ENCODE peak calls at places on chromosomes 1 and 21, in eight cellular contexts. H is Karpas-422, Z is keratinocyte, O is hepatocyte, N is neural progenitor cell, G is GM23248, U is mesenchymal stem cell, M is IMR-90. Y is an unnamed sample.

GRCh38 chr1:171389176-171389575 is 75.2 kb downstream of the FMO4 start:
- DNase-seq in G (peak; percentile 13), Z (no peak), M (peak; percentile 29), H (no peak), U (peak; percentile 88), N (no peak), O (no peak), Y (no peak)

GRCh38 chr1:25818569-25818968 is 1.2 kb upstream of the MTFR1L start:
- DNase-seq in O (no peak), Z (no peak), N (no peak), U (no peak), H (no peak), M (no peak), G (peak; percentile 29), Y (peak; percentile 38)

GRCh38 chr1:184191181-184191601 is 139.7 kb downstream of the TSEN15 start:
- DNase-seq in H (no peak), Z (no peak), U (peak; percentile 98), N (peak; percentile 10), O (peak; percentile 80), M (peak; percentile 96), G (peak; percentile 96), Y (peak; percentile 44)

GRCh38 chr21:44348861-44349260 is 4.6 kb upstream of the TRPM2 start:
- DNase-seq in U (no peak), H (no peak), Z (no peak), O (no peak), N (no peak), G (no peak), M (no peak), Y (no peak)

GRCh38 chr1:116382321-116382720 is 9.3 kb downstream of the ATP1A1 start:
- DNase-seq in U (peak; percentile 22), Z (no peak), O (no peak), G (no peak), M (peak; percentile 11), H (no peak), N (no peak), Y (no peak)

GRCh38 chr1:229874150-229874549 is 192.9 kb upstream of the GALNT2 start:
- DNase-seq in G (peak; percentile 45), N (no peak), O (no peak), U (peak; percentile 6), Z (no peak), H (no peak), M (peak; percentile 12), Y (no peak)

GRCh38 chr1:21902378-21903012 is 34.6 kb downstream of the HSPG2 start:
- DNase-seq in M (no peak), U (no peak), N (peak; percentile 40), H (no peak), G (peak; percentile 42), O (no peak), Z (no peak), Y (peak; percentile 73)

GRCh38 chr1:220824031-220824989 is 37.6 kb downstream of the MTARC1 start:
- DNase-seq in O (no peak), H (no peak), M (peak; percentile 27), Z (no peak), N (no peak), U (peak; percentile 32), G (no peak), Y (no peak)

GRCh38 chr1:227899820-227900449 is 47.8 kb downstream of the WNT9A start:
- DNase-seq in M (no peak), H (no peak), U (no peak), G (no peak), Z (no peak), N (no peak), O (no peak), Y (no peak)

GRCh38 chr1:63674238-63674864 is 81.1 kb downstream of the PGM1 start:
- DNase-seq in M (peak; percentile 93), G (peak; percentile 93), H (peak; percentile 53), U (peak; percentile 81), N (peak; percentile 81), O (peak; percentile 88), Z (no peak), Y (peak; percentile 94)

GRCh38 chr21:36321325-36322082 is 1.5 kb downstream of the MORC3 start:
- DNase-seq in U (peak; percentile 45), G (peak; percentile 54), H (peak; percentile 42), O (peak; percentile 13), Z (no peak), N (peak; percentile 68), M (peak; percentile 35), Y (peak; percentile 61)

GRCh38 chr1:108617724-108618056 is 43.2 kb downstream of the HENMT1 start:
- DNase-seq in O (no peak), M (no peak), G (no peak), Z (no peak), U (no peak), N (no peak), H (no peak), Y (no peak)

GRCh38 chr1:221284028-221284427 is 404.8 kb downstream of the HLX start:
- DNase-seq in N (no peak), U (peak; percentile 60), G (peak; percentile 49), M (peak; percentile 85), O (peak; percentile 32), Z (no peak), H (no peak), Y (peak; percentile 90)

GRCh38 chr21:31873275-31873695 is 465 bp downstream of the HUNK start:
- DNase-seq in N (peak; percentile 66), H (no peak), M (no peak), U (no peak), G (no peak), Z (no peak), O (peak; percentile 67), Y (peak; percentile 83)

GRCh38 chr1:11245904-11246726 is 16.2 kb downstream of the MTOR start:
- DNase-seq in O (no peak), G (no peak), M (no peak), U (no peak), H (peak; percentile 37), N (no peak), Z (no peak), Y (peak; percentile 27)

GRCh38 chr1:34746785-34747637 is 7.8 kb upstream of the GJB5 start:
- DNase-seq in M (no peak), Z (no peak), O (no peak), G (no peak), N (no peak), H (no peak), U (no peak), Y (no peak)

GRCh38 chr1:100747821-100748220 is 28.3 kb downstream of the VCAM1 start:
- DNase-seq in Z (no peak), H (no peak), O (no peak), N (peak; percentile 60), U (no peak), M (no peak), G (no peak), Y (no peak)

GRCh38 chr1:79193211-79194079 is 186.9 kb upstream of the ADGRL4 start:
- DNase-seq in O (no peak), Z (no peak), U (peak; percentile 43), H (no peak), M (peak; percentile 74), N (peak; percentile 8), G (peak; percentile 81), Y (peak; percentile 67)

GRCh38 chr1:156599811-156600210 is 1.5 kb downstream of the GPATCH4 start:
- DNase-seq in Z (no peak), U (peak; percentile 50), M (no peak), O (no peak), H (peak; percentile 86), G (peak; percentile 45), N (no peak), Y (no peak)
- H3K27ac ChIP-seq in Z (no peak overlapping the region), U (no peak overlapping the region), M (no peak overlapping the region), O (no peak overlapping the region), H (peak overlapping the region; percentile 74), G (no peak overlapping the region), N (no peak overlapping the region), Y (no peak overlapping the region)

GRCh38 chr1:209196140-209196539 is 387.4 kb upstream of the CAMK1G start:
- DNase-seq in Z (no peak), M (no peak), G (no peak), N (no peak), H (no peak), U (no peak), O (no peak), Y (no peak)

GRCh38 chr1:209187589-209187988 is 395.9 kb upstream of the CAMK1G start:
- DNase-seq in H (no peak), O (no peak), G (no peak), U (no peak), N (no peak), Z (no peak), M (no peak), Y (no peak)

GRCh38 chr1:209191242-209191626 is 392.3 kb upstream of the CAMK1G start:
- DNase-seq in M (no peak), H (no peak), O (no peak), N (no peak), Z (no peak), G (no peak), U (no peak), Y (no peak)

DNA sequence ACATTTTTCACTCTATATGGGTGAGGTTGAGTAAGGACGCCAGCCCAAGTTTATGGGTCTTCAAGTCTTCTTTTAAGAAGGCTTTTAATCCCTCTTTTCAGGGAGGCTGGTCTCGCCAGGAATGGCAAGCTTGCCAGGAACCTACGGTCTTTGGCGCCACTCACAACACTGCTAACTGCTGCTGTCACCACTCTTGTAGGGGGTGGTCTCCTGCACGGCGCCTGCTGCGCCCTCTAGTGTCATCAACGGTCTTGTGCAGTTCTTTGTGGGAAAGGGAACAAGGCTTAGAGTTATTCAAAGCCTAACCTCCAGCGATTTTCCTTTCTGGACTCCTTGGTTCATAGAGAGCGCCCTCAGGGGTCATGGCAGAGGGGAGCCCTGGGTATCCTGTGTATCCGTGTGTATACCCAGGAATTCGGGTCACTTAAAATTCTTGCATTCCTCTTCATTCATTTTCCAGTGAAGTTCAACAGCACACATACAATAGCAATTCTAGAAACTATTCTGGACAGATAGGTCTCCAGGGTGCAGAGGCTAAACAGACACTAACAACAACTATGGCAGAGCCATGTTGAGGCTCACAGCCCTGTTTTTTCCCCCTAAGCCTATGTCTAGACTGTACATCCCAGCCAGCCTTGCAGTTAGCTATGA is 392.8 kb upstream of the CAMK1G start:
- DNase-seq in Z (peak; percentile 9), O (peak; percentile 73), M (no peak), H (peak; percentile 84), N (peak; percentile 90), U (peak; percentile 45), G (peak; percentile 54), Y (no peak)
- H2AFZ ChIP-seq in Z (no peak overlapping the region), O (peak overlapping the region; percentile 20), M (no peak overlapping the region), H (no peak overlapping the region), N (no peak overlapping the region), U (no peak overlapping the region), G (no peak overlapping the region), Y (no peak overlapping the region)

DNA sequence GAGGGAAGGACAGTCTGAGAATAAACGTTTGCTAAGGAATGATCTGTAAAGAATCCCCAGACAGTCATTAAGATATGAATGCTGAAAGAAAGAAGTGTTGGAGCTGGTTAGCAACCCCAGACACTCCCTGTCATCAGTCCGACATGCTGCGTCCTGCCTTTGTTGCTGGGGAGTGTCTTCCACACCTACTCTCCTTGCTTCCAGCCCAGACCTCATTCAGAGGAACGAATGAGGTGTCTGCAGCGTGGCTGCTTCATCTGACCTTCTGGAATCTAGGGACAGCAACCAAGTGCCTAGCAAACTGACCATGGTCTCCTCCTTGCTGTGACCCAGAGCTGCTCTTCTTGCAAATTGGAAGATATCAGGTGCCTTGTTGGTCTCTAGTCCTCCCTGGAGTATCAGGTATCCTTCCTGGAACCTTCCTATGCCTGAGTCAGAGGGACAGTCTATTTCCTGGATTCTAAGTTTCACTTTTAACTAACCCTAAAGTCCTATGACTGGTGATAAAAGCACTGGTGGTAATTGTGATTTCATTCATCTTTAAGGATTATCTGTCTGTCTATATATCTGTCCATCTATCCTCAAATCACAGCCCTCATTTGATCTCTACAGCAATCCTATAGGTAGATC is 45.3 kb downstream of the NFASC start:
- DNase-seq in H (no peak), N (no peak), O (no peak), G (peak; percentile 38), M (no peak), Z (peak; percentile 9), U (no peak), Y (peak; percentile 25)
- H3K4me3 ChIP-seq in H (no peak overlapping the region), N (no peak overlapping the region), O (no peak overlapping the region), G (peak overlapping the region; percentile 10), M (no peak overlapping the region), Z (peak overlapping the region; percentile 52), U (peak overlapping the region; percentile 29), Y (no peak overlapping the region)

GRCh38 chr1:231192620-231193163 is 30.8 kb downstream of the TRIM67 start:
- DNase-seq in G (no peak), Z (no peak), U (no peak), H (no peak), O (no peak), N (no peak), M (no peak), Y (peak; percentile 79)
- H3K27ac ChIP-seq in G (no peak overlapping the region), Z (no peak overlapping the region), U (peak overlapping the region; percentile 30), H (no peak overlapping the region), O (no peak overlapping the region), N (no peak overlapping the region), M (no peak overlapping the region), Y (no peak overlapping the region)

Y was measured in osteoblast.